ENCODE peak calls at places on chromosomes 6 and 20, in ten cellular contexts. T, O, K, D, W, B, L, F, S and H are unnamed samples.

GRCh38 chr6:108030223-108030622 is 44.3 kb downstream of the OSTM1 start:
- DNase-seq in T (no peak), O (no peak), K (no peak), D (no peak), W (no peak), B (no peak), L (peak), F (no peak), S (no peak), H (no peak)

GRCh38 chr6:151240036-151240685 is 394 bp downstream of the AKAP12 start:
- DNase-seq in T (peak), O (peak), K (peak), D (peak), W (peak), B (peak), L (no peak), F (peak), S (peak), H (no peak)

GRCh38 chr6:42870145-42870936 is 9.1 kb upstream of the RPL7L1 start:
- DNase-seq in T (no peak), O (no peak), K (no peak), D (no peak), W (no peak), B (no peak), L (no peak), F (no peak), S (no peak), H (no peak)

GRCh38 chr6:80541186-80541585 is 434.7 kb downstream of the BCKDHB start:
- DNase-seq in T (no peak), O (peak), K (no peak), D (no peak), W (no peak), B (no peak), L (no peak), F (no peak), S (peak), H (no peak)

GRCh38 chr20:18718129-18718528 is 95.5 kb upstream of the SCP2D1 start:
- DNase-seq in T (no peak), O (no peak), K (no peak), D (no peak), W (no peak), B (no peak), L (no peak), F (no peak), S (no peak), H (no peak)

GRCh38 chr6:18763086-18763485 is 375.9 kb downstream of the RNF144B start:
- DNase-seq in T (no peak), O (no peak), K (no peak), D (no peak), W (no peak), B (no peak), L (no peak), F (no peak), S (no peak), H (no peak)

GRCh38 chr20:22582960-22583772 is 1.2 kb downstream of the FOXA2 start:
- DNase-seq in T (no peak), O (no peak), K (no peak), D (no peak), W (no peak), B (peak), L (no peak), F (no peak), S (no peak), H (no peak)

GRCh38 chr20:63690898-63691710 is 5.3 kb upstream of the TNFRSF6B start:
- DNase-seq in T (peak), O (no peak), K (no peak), D (peak), W (no peak), B (no peak), L (no peak), F (no peak), S (no peak), H (no peak)

GRCh38 chr6:41934278-41935189 is 7.1 kb downstream of the CCND3 start:
- DNase-seq in T (no peak), O (peak), K (no peak), D (no peak), W (no peak), B (no peak), L (no peak), F (no peak), S (no peak), H (no peak)

GRCh38 chr6:145631374-145631773 is 103.9 kb downstream of the EPM2A start:
- DNase-seq in T (no peak), O (no peak), K (no peak), D (no peak), W (no peak), B (no peak), L (peak), F (no peak), S (no peak), H (no peak)

GRCh38 chr6:125544819-125545218 is 204.6 kb upstream of the HEY2 start:
- DNase-seq in T (no peak), O (no peak), K (no peak), D (no peak), W (no peak), B (no peak), L (no peak), F (peak), S (no peak), H (no peak)

GRCh38 chr20:58523072-58523681 is 8.0 kb upstream of the APCDD1L start:
- DNase-seq in T (no peak), O (no peak), K (no peak), D (no peak), W (no peak), B (no peak), L (no peak), F (no peak), S (peak), H (no peak)

GRCh38 chr6:140561701-140562100 is 1187.3 kb upstream of the CITED2 start:
- DNase-seq in T (no peak), O (no peak), K (no peak), D (no peak), W (no peak), B (no peak), L (no peak), F (no peak), S (no peak), H (no peak)

GRCh38 chr6:13846841-13847240 is 32.5 kb upstream of the MCUR1 start:
- DNase-seq in T (no peak), O (no peak), K (peak), D (no peak), W (no peak), B (no peak), L (no peak), F (peak), S (no peak), H (no peak)

GRCh38 chr6:157539900-157540752 is 159.1 kb downstream of the ZDHHC14 start:
- DNase-seq in T (no peak), O (no peak), K (peak), D (no peak), W (no peak), B (no peak), L (no peak), F (no peak), S (no peak), H (no peak)

GRCh38 chr6:2765896-2766766 is 938 bp downstream of the WRNIP1 start:
- DNase-seq in T (peak), O (peak), K (peak), D (peak), W (no peak), B (peak), L (no peak), F (peak), S (peak), H (peak)

GRCh38 chr6:67009818-67010217 is 1302.8 kb upstream of the EYS start:
- DNase-seq in T (no peak), O (no peak), K (no peak), D (no peak), W (no peak), B (no peak), L (no peak), F (peak), S (no peak), H (no peak)

GRCh38 chr6:7155871-7156579 is 48.3 kb downstream of the RREB1 start:
- DNase-seq in T (no peak), O (no peak), K (no peak), D (no peak), W (no peak), B (no peak), L (no peak), F (no peak), S (no peak), H (no peak)